ENCODE peak calls at places on chromosome 21, in nine cellular contexts. One of them, this sample, is unnamed.

GRCh38 chr21:34846214-34846575 is 177.4 kb downstream of the CLIC6 start:
- DNase-seq in NCI-H1105: no peak
- DNase-seq in stimulated activated naive CD8-positive, alpha-beta T cell treated with anti-CD3 and anti-CD28 coated beads, Interleukin-15, amount 100 ng/mL, for 72 hours: no peak
- DNase-seq in fibroblast of pulmonary artery: no peak
- DNase-seq in kidney: no peak
- DNase-seq in PC-3: no peak
- DNase-seq in endothelial cell: no peak
- DNase-seq in globus pallidus: no peak
- DNase-seq in SHP77: no peak
- DNase-seq in this sample: no peak

GRCh38 chr21:23853796-23854379 is 1753.4 kb downstream of the MRPL39 start:
- DNase-seq in stimulated activated naive CD8-positive, alpha-beta T cell treated with anti-CD3 and anti-CD28 coated beads, Interleukin-15, amount 100 ng/mL, for 72 hours: no peak
- DNase-seq in SHP77: no peak
- DNase-seq in globus pallidus: peak; percentile 63
- DNase-seq in NCI-H1105: no peak
- DNase-seq in PC-3: peak; percentile 63
- DNase-seq in fibroblast of pulmonary artery: peak; percentile 41
- DNase-seq in endothelial cell: no peak
- DNase-seq in kidney: no peak
- DNase-seq in this sample: no peak

GRCh38 chr21:29943885-29944284 is 4.1 kb upstream of the GRIK1 start:
- DNase-seq in PC-3: peak; percentile 31
- DNase-seq in NCI-H1105: no peak
- DNase-seq in fibroblast of pulmonary artery: no peak
- DNase-seq in SHP77: no peak
- DNase-seq in stimulated activated naive CD8-positive, alpha-beta T cell treated with anti-CD3 and anti-CD28 coated beads, Interleukin-15, amount 100 ng/mL, for 72 hours: no peak
- DNase-seq in globus pallidus: no peak
- DNase-seq in endothelial cell: peak; percentile 24
- DNase-seq in kidney: no peak
- DNase-seq in this sample: no peak

GRCh38 chr21:45768011-45768740 is 124.7 kb downstream of the PCBP3 start:
- DNase-seq in fibroblast of pulmonary artery: peak; percentile 35
- DNase-seq in PC-3: no peak
- DNase-seq in SHP77: no peak
- DNase-seq in globus pallidus: no peak
- DNase-seq in stimulated activated naive CD8-positive, alpha-beta T cell treated with anti-CD3 and anti-CD28 coated beads, Interleukin-15, amount 100 ng/mL, for 72 hours: peak; percentile 16
- DNase-seq in NCI-H1105: no peak
- DNase-seq in endothelial cell: no peak
- DNase-seq in kidney: no peak
- DNase-seq in this sample: peak; percentile 23

GRCh38 chr21:33403786-33404571 is 766 bp downstream of the IFNGR2 start:
- DNase-seq in kidney: peak; percentile 87
- DNase-seq in SHP77: peak; percentile 60
- DNase-seq in endothelial cell: peak; percentile 60
- DNase-seq in PC-3: peak; percentile 41
- DNase-seq in fibroblast of pulmonary artery: peak; percentile 51
- DNase-seq in stimulated activated naive CD8-positive, alpha-beta T cell treated with anti-CD3 and anti-CD28 coated beads, Interleukin-15, amount 100 ng/mL, for 72 hours: peak; percentile 29
- DNase-seq in globus pallidus: no peak
- DNase-seq in NCI-H1105: peak; percentile 44
- DNase-seq in this sample: peak; percentile 61

GRCh38 chr21:34771512-34772028 is 102.8 kb downstream of the CLIC6 start:
- DNase-seq in globus pallidus: no peak
- DNase-seq in endothelial cell: no peak
- DNase-seq in kidney: no peak
- DNase-seq in stimulated activated naive CD8-positive, alpha-beta T cell treated with anti-CD3 and anti-CD28 coated beads, Interleukin-15, amount 100 ng/mL, for 72 hours: no peak
- DNase-seq in PC-3: peak; percentile 90
- DNase-seq in SHP77: peak; percentile 49
- DNase-seq in NCI-H1105: no peak
- DNase-seq in fibroblast of pulmonary artery: peak; percentile 78
- DNase-seq in this sample: peak; percentile 53

GRCh38 chr21:14084068-14084501 is 126.7 kb downstream of the LIPI start:
- DNase-seq in SHP77: no peak
- DNase-seq in globus pallidus: no peak
- DNase-seq in stimulated activated naive CD8-positive, alpha-beta T cell treated with anti-CD3 and anti-CD28 coated beads, Interleukin-15, amount 100 ng/mL, for 72 hours: no peak
- DNase-seq in fibroblast of pulmonary artery: no peak
- DNase-seq in PC-3: no peak
- DNase-seq in endothelial cell: no peak
- DNase-seq in kidney: no peak
- DNase-seq in NCI-H1105: no peak
- DNase-seq in this sample: no peak

GRCh38 chr21:38123626-38124025 is 133.2 kb upstream of the KCNJ15 start:
- DNase-seq in fibroblast of pulmonary artery: no peak
- DNase-seq in SHP77: peak; percentile 42
- DNase-seq in kidney: no peak
- DNase-seq in globus pallidus: no peak
- DNase-seq in endothelial cell: no peak
- DNase-seq in NCI-H1105: no peak
- DNase-seq in PC-3: no peak
- DNase-seq in stimulated activated naive CD8-positive, alpha-beta T cell treated with anti-CD3 and anti-CD28 coated beads, Interleukin-15, amount 100 ng/mL, for 72 hours: no peak
- DNase-seq in this sample: no peak

GRCh38 chr21:23963454-23963853 is 1643.8 kb downstream of the MRPL39 start:
- DNase-seq in kidney: no peak
- DNase-seq in endothelial cell: no peak
- DNase-seq in globus pallidus: no peak
- DNase-seq in PC-3: peak; percentile 84
- DNase-seq in stimulated activated naive CD8-positive, alpha-beta T cell treated with anti-CD3 and anti-CD28 coated beads, Interleukin-15, amount 100 ng/mL, for 72 hours: no peak
- DNase-seq in fibroblast of pulmonary artery: no peak
- DNase-seq in SHP77: peak; percentile 69
- DNase-seq in NCI-H1105: no peak
- DNase-seq in this sample: no peak

GRCh38 chr21:35046223-35046690 is 2.8 kb downstream of the RUNX1 start:
- DNase-seq in NCI-H1105: no peak
- DNase-seq in stimulated activated naive CD8-positive, alpha-beta T cell treated with anti-CD3 and anti-CD28 coated beads, Interleukin-15, amount 100 ng/mL, for 72 hours: no peak
- DNase-seq in SHP77: no peak
- DNase-seq in PC-3: no peak
- DNase-seq in globus pallidus: no peak
- DNase-seq in fibroblast of pulmonary artery: no peak
- DNase-seq in endothelial cell: no peak
- DNase-seq in kidney: no peak
- DNase-seq in this sample: no peak

GRCh38 chr21:36860736-36861594 is 105.5 kb downstream of the HLCS start:
- DNase-seq in SHP77: no peak
- DNase-seq in NCI-H1105: no peak
- DNase-seq in globus pallidus: no peak
- DNase-seq in kidney: no peak
- DNase-seq in PC-3: peak; percentile 95
- DNase-seq in stimulated activated naive CD8-positive, alpha-beta T cell treated with anti-CD3 and anti-CD28 coated beads, Interleukin-15, amount 100 ng/mL, for 72 hours: no peak
- DNase-seq in fibroblast of pulmonary artery: peak; percentile 81
- DNase-seq in endothelial cell: no peak
- DNase-seq in this sample: peak; percentile 54

GRCh38 chr21:42040411-42041180 is 30.4 kb upstream of the ZBTB21 start:
- DNase-seq in stimulated activated naive CD8-positive, alpha-beta T cell treated with anti-CD3 and anti-CD28 coated beads, Interleukin-15, amount 100 ng/mL, for 72 hours: no peak
- DNase-seq in globus pallidus: no peak
- DNase-seq in fibroblast of pulmonary artery: peak; percentile 98
- DNase-seq in SHP77: peak; percentile 62
- DNase-seq in kidney: peak; percentile 39
- DNase-seq in PC-3: peak; percentile 99
- DNase-seq in endothelial cell: no peak
- DNase-seq in NCI-H1105: no peak
- DNase-seq in this sample: peak; percentile 99

GRCh38 chr21:39022035-39022900 is 161.0 kb downstream of the PSMG1 start:
- DNase-seq in stimulated activated naive CD8-positive, alpha-beta T cell treated with anti-CD3 and anti-CD28 coated beads, Interleukin-15, amount 100 ng/mL, for 72 hours: no peak
- DNase-seq in fibroblast of pulmonary artery: no peak
- DNase-seq in endothelial cell: no peak
- DNase-seq in kidney: peak; percentile 76
- DNase-seq in globus pallidus: no peak
- DNase-seq in NCI-H1105: peak; percentile 75
- DNase-seq in PC-3: no peak
- DNase-seq in SHP77: no peak
- DNase-seq in this sample: no peak

GRCh38 chr21:46150073-46150472 is 5.3 kb downstream of the FTCD start:
- DNase-seq in endothelial cell: no peak
- DNase-seq in kidney: peak; percentile 73
- DNase-seq in fibroblast of pulmonary artery: no peak
- DNase-seq in stimulated activated naive CD8-positive, alpha-beta T cell treated with anti-CD3 and anti-CD28 coated beads, Interleukin-15, amount 100 ng/mL, for 72 hours: no peak
- DNase-seq in NCI-H1105: no peak
- DNase-seq in PC-3: no peak
- DNase-seq in globus pallidus: no peak
- DNase-seq in SHP77: no peak
- DNase-seq in this sample: no peak

GRCh38 chr21:32733356-32733755 is 5.5 kb upstream of the SYNJ1 start:
- DNase-seq in globus pallidus: no peak
- DNase-seq in endothelial cell: no peak
- DNase-seq in kidney: no peak
- DNase-seq in SHP77: no peak
- DNase-seq in NCI-H1105: no peak
- DNase-seq in stimulated activated naive CD8-positive, alpha-beta T cell treated with anti-CD3 and anti-CD28 coated beads, Interleukin-15, amount 100 ng/mL, for 72 hours: no peak
- DNase-seq in PC-3: no peak
- DNase-seq in fibroblast of pulmonary artery: no peak
- DNase-seq in this sample: no peak

GRCh38 chr21:38503588-38503987 is 5.3 kb upstream of the ERG start:
- DNase-seq in NCI-H1105: no peak
- DNase-seq in fibroblast of pulmonary artery: peak; percentile 79
- DNase-seq in globus pallidus: no peak
- DNase-seq in SHP77: no peak
- DNase-seq in PC-3: no peak
- DNase-seq in kidney: no peak
- DNase-seq in stimulated activated naive CD8-positive, alpha-beta T cell treated with anti-CD3 and anti-CD28 coated beads, Interleukin-15, amount 100 ng/mL, for 72 hours: no peak
- DNase-seq in endothelial cell: peak; percentile 34
- DNase-seq in this sample: peak; percentile 84

GRCh38 chr21:44789880-44790279 is 11.7 kb downstream of the UBE2G2 start:
- DNase-seq in kidney: no peak
- DNase-seq in SHP77: no peak
- DNase-seq in NCI-H1105: no peak
- DNase-seq in fibroblast of pulmonary artery: no peak
- DNase-seq in PC-3: no peak
- DNase-seq in stimulated activated naive CD8-positive, alpha-beta T cell treated with anti-CD3 and anti-CD28 coated beads, Interleukin-15, amount 100 ng/mL, for 72 hours: no peak
- DNase-seq in globus pallidus: no peak
- DNase-seq in endothelial cell: no peak
- DNase-seq in this sample: peak; percentile 53

GRCh38 chr21:42568834-42569731 is 55.4 kb downstream of the SLC37A1 start:
- DNase-seq in endothelial cell: no peak
- DNase-seq in globus pallidus: no peak
- DNase-seq in PC-3: no peak
- DNase-seq in NCI-H1105: peak; percentile 85
- DNase-seq in fibroblast of pulmonary artery: no peak
- DNase-seq in stimulated activated naive CD8-positive, alpha-beta T cell treated with anti-CD3 and anti-CD28 coated beads, Interleukin-15, amount 100 ng/mL, for 72 hours: no peak
- DNase-seq in kidney: peak; percentile 84
- DNase-seq in SHP77: peak; percentile 36
- DNase-seq in this sample: no peak

GRCh38 chr21:40844935-40845334 is 2.0 kb downstream of the DSCAM start:
- DNase-seq in fibroblast of pulmonary artery: no peak
- DNase-seq in stimulated activated naive CD8-positive, alpha-beta T cell treated with anti-CD3 and anti-CD28 coated beads, Interleukin-15, amount 100 ng/mL, for 72 hours: no peak
- DNase-seq in globus pallidus: no peak
- DNase-seq in kidney: no peak
- DNase-seq in SHP77: no peak
- DNase-seq in endothelial cell: no peak
- DNase-seq in PC-3: no peak
- DNase-seq in NCI-H1105: peak; percentile 8
- DNase-seq in this sample: no peak

GRCh38 chr21:41684381-41685245 is 82.2 kb downstream of the RIPK4 start:
- DNase-seq in kidney: no peak
- DNase-seq in SHP77: no peak
- DNase-seq in PC-3: peak; percentile 86
- DNase-seq in globus pallidus: no peak
- DNase-seq in endothelial cell: no peak
- DNase-seq in fibroblast of pulmonary artery: peak; percentile 62
- DNase-seq in stimulated activated naive CD8-positive, alpha-beta T cell treated with anti-CD3 and anti-CD28 coated beads, Interleukin-15, amount 100 ng/mL, for 72 hours: no peak
- DNase-seq in NCI-H1105: no peak
- DNase-seq in this sample: peak; percentile 54

GRCh38 chr21:33968082-33968997 is 52.7 kb upstream of the ATP5PO start:
- DNase-seq in stimulated activated naive CD8-positive, alpha-beta T cell treated with anti-CD3 and anti-CD28 coated beads, Interleukin-15, amount 100 ng/mL, for 72 hours: no peak
- DNase-seq in globus pallidus: no peak
- DNase-seq in endothelial cell: peak; percentile 22
- DNase-seq in kidney: no peak
- DNase-seq in NCI-H1105: no peak
- DNase-seq in SHP77: no peak
- DNase-seq in PC-3: peak; percentile 90
- DNase-seq in fibroblast of pulmonary artery: peak; percentile 61
- DNase-seq in this sample: peak; percentile 38

GRCh38 chr21:44333701-44334636 is 5.2 kb downstream of the CFAP410 start:
- DNase-seq in PC-3: no peak
- DNase-seq in stimulated activated naive CD8-positive, alpha-beta T cell treated with anti-CD3 and anti-CD28 coated beads, Interleukin-15, amount 100 ng/mL, for 72 hours: no peak
- DNase-seq in fibroblast of pulmonary artery: no peak
- DNase-seq in globus pallidus: no peak
- DNase-seq in endothelial cell: no peak
- DNase-seq in NCI-H1105: no peak
- DNase-seq in SHP77: no peak
- DNase-seq in kidney: no peak
- DNase-seq in this sample: no peak

GRCh38 chr21:32771134-32771523 is 426 bp downstream of the PAXBP1 start:
- DNase-seq in stimulated activated naive CD8-positive, alpha-beta T cell treated with anti-CD3 and anti-CD28 coated beads, Interleukin-15, amount 100 ng/mL, for 72 hours: no peak
- DNase-seq in endothelial cell: peak; percentile 67
- DNase-seq in NCI-H1105: no peak
- DNase-seq in SHP77: peak; percentile 53
- DNase-seq in fibroblast of pulmonary artery: peak; percentile 62
- DNase-seq in kidney: peak; percentile 86
- DNase-seq in globus pallidus: no peak
- DNase-seq in PC-3: peak; percentile 50
- DNase-seq in this sample: peak; percentile 68

GRCh38 chr21:42338730-42339715 is 11.8 kb downstream of the TFF2 start:
- DNase-seq in NCI-H1105: no peak
- DNase-seq in SHP77: no peak
- DNase-seq in stimulated activated naive CD8-positive, alpha-beta T cell treated with anti-CD3 and anti-CD28 coated beads, Interleukin-15, amount 100 ng/mL, for 72 hours: no peak
- DNase-seq in endothelial cell: no peak
- DNase-seq in kidney: no peak
- DNase-seq in fibroblast of pulmonary artery: no peak
- DNase-seq in globus pallidus: no peak
- DNase-seq in PC-3: no peak
- DNase-seq in this sample: no peak

GRCh38 chr21:32576011-32576410 is 9.3 kb downstream of the TCP10L start:
- DNase-seq in kidney: no peak
- DNase-seq in NCI-H1105: no peak
- DNase-seq in endothelial cell: no peak
- DNase-seq in SHP77: no peak
- DNase-seq in fibroblast of pulmonary artery: no peak
- DNase-seq in PC-3: no peak
- DNase-seq in globus pallidus: no peak
- DNase-seq in stimulated activated naive CD8-positive, alpha-beta T cell treated with anti-CD3 and anti-CD28 coated beads, Interleukin-15, amount 100 ng/mL, for 72 hours: no peak
- DNase-seq in this sample: no peak

GRCh38 chr21:43702785-43703067 is 16.2 kb upstream of the PDXK start:
- DNase-seq in PC-3: no peak
- DNase-seq in globus pallidus: no peak
- DNase-seq in NCI-H1105: no peak
- DNase-seq in kidney: no peak
- DNase-seq in SHP77: no peak
- DNase-seq in stimulated activated naive CD8-positive, alpha-beta T cell treated with anti-CD3 and anti-CD28 coated beads, Interleukin-15, amount 100 ng/mL, for 72 hours: no peak
- DNase-seq in endothelial cell: no peak
- DNase-seq in fibroblast of pulmonary artery: no peak
- DNase-seq in this sample: no peak

This sample was measured in fibroblast of villous mesenchyme.